ENCODE peak calls at places on chromosomes 11 and 22, in six cellular contexts. B, R, P, X, U and W are unnamed samples.

GRCh38 chr11:47233989-47234668 is 14.5 kb downstream of the ACP2 start:
- DNase-seq in X (peak), P (peak), U (peak), B (no peak), R (no peak), W (no peak)

GRCh38 chr11:120079750-120080610 is 57.9 kb downstream of the TRIM29 start:
- DNase-seq in B (peak), R (peak), P (peak), U (no peak), X (no peak), W (no peak)

GRCh38 chr11:44270403-44271192 is 39.3 kb downstream of the ALX4 start:
- DNase-seq in U (no peak), B (no peak), P (no peak), R (no peak), X (no peak), W (no peak)

GRCh38 chr11:102338479-102339010 is 8.5 kb upstream of the BIRC2 start:
- DNase-seq in X (no peak), B (no peak), P (no peak), R (no peak), U (no peak), W (no peak)

GRCh38 chr11:88827018-88827676 is 238.6 kb downstream of the GRM5 start:
- DNase-seq in B (no peak), U (no peak), R (no peak), X (peak), P (no peak), W (no peak)

GRCh38 chr11:27392278-27392677 is 29.3 kb upstream of the CCDC34 start:
- DNase-seq in B (no peak), P (no peak), R (no peak), U (no peak), X (no peak), W (no peak)

GRCh38 chr11:45885274-45885920 is at the start of gene MAPK8IP1:
- DNase-seq in B (no peak), X (peak), U (peak), R (peak), P (peak), W (no peak)

GRCh38 chr22:28360846-28361424 is 318.7 kb downstream of the TTC28 start:
- DNase-seq in P (no peak), U (no peak), X (no peak), R (no peak), B (no peak), W (no peak)

GRCh38 chr11:58164990-58165389 is 23.9 kb upstream of the OR9Q2 start:
- DNase-seq in X (no peak), U (no peak), B (no peak), R (no peak), P (no peak), W (no peak)

GRCh38 chr11:134207538-134208239 is 16.1 kb downstream of the NCAPD3 start:
- DNase-seq in P (peak), R (peak), B (no peak), U (peak), X (peak), W (no peak)

GRCh38 chr22:39528080-39528661 is 4.4 kb downstream of the RPS19BP1 start:
- DNase-seq in P (no peak), U (no peak), R (no peak), X (no peak), B (no peak), W (no peak)

GRCh38 chr22:37231406-37232139 is 12.5 kb downstream of the RAC2 start:
- DNase-seq in P (no peak), X (no peak), B (no peak), R (no peak), U (no peak), W (no peak)

GRCh38 chr22:36323182-36323854 is 64.4 kb downstream of the MYH9 start:
- DNase-seq in X (no peak), B (no peak), P (no peak), R (no peak), U (no peak), W (peak)

GRCh38 chr22:30328466-30329049 is 1.8 kb upstream of the TBC1D10A start:
- DNase-seq in U (no peak), P (peak), R (no peak), X (no peak), B (no peak), W (no peak)